ENCODE peak calls at places on chromosome 3, in seven cellular contexts. One of them, this sample, is unnamed.

GRCh38 chr3:59429203-59429602 is 379.4 kb upstream of the CFAP20DC start:
- DNase-seq in cardiac fibroblast: no peak
- DNase-seq in neural crest cell: no peak
- DNase-seq in AG09309: no peak
- DNase-seq in IMR-90: peak
- DNase-seq in AG04450: no peak
- DNase-seq in uterus: no peak
- DNase-seq in this sample: no peak

GRCh38 chr3:55891106-55891505 is 404.0 kb upstream of the WNT5A start:
- DNase-seq in cardiac fibroblast: no peak
- DNase-seq in neural crest cell: no peak
- DNase-seq in AG09309: no peak
- DNase-seq in IMR-90: no peak
- DNase-seq in AG04450: no peak
- DNase-seq in uterus: no peak
- DNase-seq in this sample: no peak

GRCh38 chr3:18591120-18591519 is 166.0 kb upstream of the SATB1 start:
- DNase-seq in cardiac fibroblast: no peak
- DNase-seq in neural crest cell: no peak
- DNase-seq in AG09309: no peak
- DNase-seq in IMR-90: no peak
- DNase-seq in AG04450: no peak
- DNase-seq in uterus: no peak
- DNase-seq in this sample: no peak

GRCh38 chr3:47412453-47412756 is 31.6 kb downstream of the PTPN23 start:
- DNase-seq in cardiac fibroblast: no peak
- DNase-seq in neural crest cell: no peak
- DNase-seq in AG09309: no peak
- DNase-seq in IMR-90: no peak
- DNase-seq in AG04450: no peak
- DNase-seq in uterus: no peak
- DNase-seq in this sample: no peak

GRCh38 chr3:23644741-23645140 is 161.0 kb upstream of the UBE2E1 start:
- DNase-seq in cardiac fibroblast: no peak
- DNase-seq in neural crest cell: no peak
- DNase-seq in AG09309: no peak
- DNase-seq in IMR-90: no peak
- DNase-seq in AG04450: no peak
- DNase-seq in uterus: no peak
- DNase-seq in this sample: no peak

GRCh38 chr3:71926242-71926560 is 141.3 kb upstream of the PROK2 start:
- DNase-seq in cardiac fibroblast: peak
- DNase-seq in neural crest cell: no peak
- DNase-seq in AG09309: no peak
- DNase-seq in IMR-90: peak
- DNase-seq in AG04450: no peak
- DNase-seq in uterus: no peak
- DNase-seq in this sample: no peak

GRCh38 chr3:62615258-62615840 is 242.0 kb upstream of the FEZF2 start:
- DNase-seq in cardiac fibroblast: peak
- DNase-seq in neural crest cell: no peak
- DNase-seq in AG09309: no peak
- DNase-seq in IMR-90: no peak
- DNase-seq in AG04450: no peak
- DNase-seq in uterus: no peak
- DNase-seq in this sample: no peak

GRCh38 chr3:159850481-159850880 is 138.2 kb upstream of the IL12A start:
- DNase-seq in cardiac fibroblast: no peak
- DNase-seq in neural crest cell: no peak
- DNase-seq in AG09309: no peak
- DNase-seq in IMR-90: no peak
- DNase-seq in AG04450: no peak
- DNase-seq in uterus: no peak
- DNase-seq in this sample: no peak

DNA sequence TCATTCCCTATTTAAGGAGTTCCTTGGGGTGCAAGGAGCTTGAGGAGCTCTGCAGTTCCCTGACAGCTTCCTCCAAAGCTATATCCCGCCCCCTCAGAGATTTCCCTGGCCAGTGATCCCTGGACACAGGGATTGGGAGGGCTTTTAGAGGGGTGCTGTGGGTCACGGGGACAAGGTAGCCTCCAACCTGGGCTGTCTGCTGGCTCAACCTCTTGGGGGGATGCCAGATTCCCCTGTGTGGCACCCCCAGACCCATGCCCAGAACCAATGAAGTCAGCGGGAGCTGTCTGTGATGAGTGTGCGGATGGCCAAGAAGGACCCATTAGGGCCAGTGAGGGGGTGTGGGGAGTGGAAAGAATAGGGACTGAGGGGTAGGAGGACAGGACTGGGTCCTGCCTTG is 21.0 kb upstream of the ATP2B2 start:
- DNase-seq in cardiac fibroblast: no peak
- DNase-seq in neural crest cell: no peak
- DNase-seq in AG09309: no peak
- DNase-seq in IMR-90: no peak
- DNase-seq in AG04450: no peak
- DNase-seq in uterus: no peak
- DNase-seq in this sample: no peak
- TF ChIP-seq CTCF in cardiac fibroblast: no peak
- TF ChIP-seq CTCF in neural crest cell: no peak
- TF ChIP-seq CTCF in AG09309: no peak
- TF ChIP-seq CTCF in IMR-90: no peak
- TF ChIP-seq CTCF in AG04450: no peak
- TF ChIP-seq CTCF in uterus: no peak
- TF ChIP-seq CTCF in this sample: no peak

GRCh38 chr3:100709840-100710235 is 544 bp downstream of the TFG start:
- DNase-seq in cardiac fibroblast: peak
- DNase-seq in neural crest cell: peak
- DNase-seq in AG09309: no peak
- DNase-seq in IMR-90: peak
- DNase-seq in AG04450: no peak
- DNase-seq in uterus: peak
- DNase-seq in this sample: peak
- TF ChIP-seq CTCF in cardiac fibroblast: no peak
- TF ChIP-seq CTCF in neural crest cell: no peak
- TF ChIP-seq CTCF in AG09309: no peak
- TF ChIP-seq CTCF in IMR-90: peak
- TF ChIP-seq CTCF in AG04450: no peak
- TF ChIP-seq CTCF in uterus: no peak
- TF ChIP-seq CTCF in this sample: no peak

GRCh38 chr3:180808823-180809575 is 103.5 kb upstream of the FXR1 start:
- DNase-seq in cardiac fibroblast: no peak
- DNase-seq in neural crest cell: no peak
- DNase-seq in AG09309: no peak
- DNase-seq in IMR-90: no peak
- DNase-seq in AG04450: no peak
- DNase-seq in uterus: no peak
- DNase-seq in this sample: no peak

GRCh38 chr3:180802837-180803236 is 109.6 kb upstream of the FXR1 start:
- DNase-seq in cardiac fibroblast: peak
- DNase-seq in neural crest cell: no peak
- DNase-seq in AG09309: no peak
- DNase-seq in IMR-90: peak
- DNase-seq in AG04450: no peak
- DNase-seq in uterus: no peak
- DNase-seq in this sample: no peak

DNA sequence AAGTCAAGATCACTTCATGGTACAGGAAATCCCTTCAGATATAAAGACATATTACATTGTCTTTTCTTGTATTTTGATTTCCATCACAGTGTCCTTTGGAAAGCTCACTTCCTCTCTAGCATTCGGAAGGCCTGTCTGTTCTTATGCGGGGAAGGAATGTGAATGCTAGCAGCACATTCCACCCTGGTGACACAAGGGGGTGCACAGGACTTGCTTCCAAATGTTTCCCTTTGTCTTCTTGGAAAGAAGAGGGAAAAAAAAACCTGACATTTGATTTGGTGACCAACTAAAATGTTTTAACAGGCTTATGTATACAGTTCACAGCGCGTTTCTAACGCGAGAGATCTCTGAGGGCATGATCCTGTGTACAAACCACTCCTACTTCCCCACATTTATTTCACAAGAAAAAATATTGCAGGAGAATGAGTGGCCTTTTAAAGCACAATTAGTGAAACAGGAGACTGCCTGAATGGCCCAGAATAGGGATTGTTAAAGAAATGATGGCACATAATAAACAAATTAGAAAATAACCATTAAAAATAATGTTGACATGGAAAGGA is 107.5 kb upstream of the FXR1 start:
- DNase-seq in cardiac fibroblast: peak
- DNase-seq in neural crest cell: peak
- DNase-seq in AG09309: no peak
- DNase-seq in IMR-90: peak
- DNase-seq in AG04450: no peak
- DNase-seq in uterus: no peak
- DNase-seq in this sample: no peak
- TF ChIP-seq CTCF in cardiac fibroblast: peak
- TF ChIP-seq CTCF in neural crest cell: peak
- TF ChIP-seq CTCF in AG09309: peak
- TF ChIP-seq CTCF in IMR-90: no peak
- TF ChIP-seq CTCF in AG04450: peak
- TF ChIP-seq CTCF in uterus: peak
- TF ChIP-seq CTCF in this sample: no peak

DNA sequence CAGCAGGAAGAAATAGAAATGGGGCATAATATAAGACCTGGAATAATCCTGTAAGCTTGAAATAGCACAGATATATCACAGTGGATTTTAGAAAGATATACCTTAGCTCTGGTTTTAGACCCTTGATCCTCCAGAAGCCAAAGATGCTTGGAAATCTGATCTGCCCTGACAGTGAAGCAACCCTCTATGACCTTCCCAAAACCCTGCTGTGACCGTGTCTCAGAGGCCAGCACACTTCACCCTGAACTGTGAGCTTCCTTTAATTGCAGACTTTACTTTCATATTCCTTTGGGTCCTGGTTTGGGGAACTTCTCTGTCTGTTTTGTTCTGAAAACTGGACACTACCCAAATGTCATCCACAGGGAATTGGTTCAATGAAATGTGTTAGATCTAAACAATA is 13.0 kb downstream of the MECOM start:
- DNase-seq in cardiac fibroblast: no peak
- DNase-seq in neural crest cell: no peak
- DNase-seq in AG09309: no peak
- DNase-seq in IMR-90: no peak
- DNase-seq in AG04450: no peak
- DNase-seq in uterus: no peak
- DNase-seq in this sample: no peak
- TF ChIP-seq CTCF in cardiac fibroblast: no peak
- TF ChIP-seq CTCF in neural crest cell: no peak
- TF ChIP-seq CTCF in AG09309: no peak
- TF ChIP-seq CTCF in IMR-90: no peak
- TF ChIP-seq CTCF in AG04450: no peak
- TF ChIP-seq CTCF in uterus: no peak
- TF ChIP-seq CTCF in this sample: no peak

GRCh38 chr3:100185847-100186246 is 71.5 kb upstream of the FILIP1L start:
- DNase-seq in cardiac fibroblast: no peak
- DNase-seq in neural crest cell: no peak
- DNase-seq in AG09309: no peak
- DNase-seq in IMR-90: no peak
- DNase-seq in AG04450: no peak
- DNase-seq in uterus: no peak
- DNase-seq in this sample: no peak
- TF ChIP-seq CTCF in cardiac fibroblast: no peak
- TF ChIP-seq CTCF in neural crest cell: no peak
- TF ChIP-seq CTCF in AG09309: no peak
- TF ChIP-seq CTCF in IMR-90: no peak
- TF ChIP-seq CTCF in AG04450: no peak
- TF ChIP-seq CTCF in uterus: no peak
- TF ChIP-seq CTCF in this sample: no peak

DNA sequence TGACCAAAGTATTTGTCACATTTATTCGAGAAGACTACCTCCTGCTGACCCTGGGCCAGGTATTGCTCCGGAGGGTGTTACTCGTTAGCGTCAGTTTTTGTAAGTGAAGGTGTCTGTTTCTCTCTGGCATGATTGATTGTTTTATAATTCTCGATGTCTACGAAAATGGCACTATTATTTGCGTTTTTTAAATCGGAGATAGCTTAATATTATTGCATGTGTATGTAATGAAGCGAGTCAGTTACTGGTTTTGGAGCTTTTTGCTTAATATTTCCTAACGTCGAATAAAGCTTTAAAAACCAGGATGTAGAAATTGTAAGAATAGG is 439 bp downstream of the DZIP3 start:
- DNase-seq in cardiac fibroblast: no peak
- DNase-seq in neural crest cell: no peak
- DNase-seq in AG09309: no peak
- DNase-seq in IMR-90: no peak
- DNase-seq in AG04450: no peak
- DNase-seq in uterus: no peak
- DNase-seq in this sample: no peak
- TF ChIP-seq CTCF in cardiac fibroblast: no peak
- TF ChIP-seq CTCF in neural crest cell: peak
- TF ChIP-seq CTCF in AG09309: no peak
- TF ChIP-seq CTCF in IMR-90: no peak
- TF ChIP-seq CTCF in AG04450: no peak
- TF ChIP-seq CTCF in uterus: no peak
- TF ChIP-seq CTCF in this sample: no peak

DNA sequence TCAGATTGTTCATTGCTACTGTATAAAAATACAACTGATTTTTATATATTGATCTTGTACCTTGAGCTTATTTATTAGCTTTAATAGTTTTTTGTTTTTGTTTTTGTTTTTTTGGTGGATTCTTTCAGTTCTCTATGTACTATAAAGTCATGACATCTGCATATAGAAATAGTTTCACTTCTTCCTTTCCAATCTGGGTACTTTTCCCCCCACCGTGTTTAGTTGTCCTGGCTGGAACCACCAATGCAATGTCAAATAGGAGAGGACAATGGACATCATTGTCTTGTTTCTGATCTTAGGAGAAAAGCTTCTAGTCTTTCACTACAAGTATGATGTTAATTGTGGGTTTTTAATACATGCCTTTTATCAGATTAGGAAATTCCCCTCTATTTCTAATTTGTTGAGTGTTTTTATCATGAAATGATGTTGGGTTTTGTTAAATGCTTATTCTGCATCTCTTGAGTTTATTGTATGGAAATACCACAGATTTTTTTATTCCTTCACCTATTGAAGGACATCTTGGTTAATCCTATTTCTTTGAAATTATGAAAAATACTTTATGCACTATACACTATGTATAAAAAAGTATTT is 2.8 kb upstream of the XCR1 start:
- DNase-seq in cardiac fibroblast: no peak
- DNase-seq in neural crest cell: no peak
- DNase-seq in AG09309: no peak
- DNase-seq in IMR-90: no peak
- DNase-seq in AG04450: no peak
- DNase-seq in uterus: no peak
- DNase-seq in this sample: no peak
- TF ChIP-seq CTCF in cardiac fibroblast: no peak
- TF ChIP-seq CTCF in neural crest cell: no peak
- TF ChIP-seq CTCF in AG09309: no peak
- TF ChIP-seq CTCF in IMR-90: no peak
- TF ChIP-seq CTCF in AG04450: no peak
- TF ChIP-seq CTCF in uterus: no peak
- TF ChIP-seq CTCF in this sample: no peak

GRCh38 chr3:66501483-66502266 is 853 bp upstream of the LRIG1 start:
- DNase-seq in cardiac fibroblast: no peak
- DNase-seq in neural crest cell: no peak
- DNase-seq in AG09309: no peak
- DNase-seq in IMR-90: no peak
- DNase-seq in AG04450: no peak
- DNase-seq in uterus: peak
- DNase-seq in this sample: no peak
- TF ChIP-seq CTCF in cardiac fibroblast: peak
- TF ChIP-seq CTCF in neural crest cell: no peak
- TF ChIP-seq CTCF in AG09309: peak
- TF ChIP-seq CTCF in IMR-90: peak
- TF ChIP-seq CTCF in AG04450: peak
- TF ChIP-seq CTCF in uterus: no peak
- TF ChIP-seq CTCF in this sample: no peak

This sample was measured in activated B cell treated with CpG ODN at 0.5 μM for 24 hours.